ENCODE peak calls at places on chromosomes 6 and 20, in five cellular contexts. A is activated T-cell treated with anti-CD3 and anti-CD28 coated beads, Interleukin-2, amount 50 U/mL, for 72 hours; Y is activated CD4-positive, CD25-positive, alpha-beta regulatory T cell treated with anti-CD3 and anti-CD28 coated beads, Interleukin-2, amount 50 U/mL, for 72 hours; V is NCI-H69; Q is RWPE2. J is an unnamed sample.
A peak's percentile ranks its signal among the peaks of the same experiment; 100 is the strongest.

GRCh38 chr6:78607188-78607587 is 260.2 kb upstream of the IRAK1BP1 start:
- DNase-seq in A (no peak), Y (no peak), V (no peak), Q (no peak), J (no peak)

GRCh38 chr6:34243131-34243771 is 5.6 kb downstream of the SMIM29 start:
- DNase-seq in A (no peak), Y (peak; percentile 28), V (no peak), Q (peak; percentile 61), J (no peak)

GRCh38 chr6:108581237-108581931 is 20.7 kb downstream of the FOXO3 start:
- DNase-seq in A (no peak), Y (no peak), V (peak; percentile 74), Q (no peak), J (peak; percentile 50)

GRCh38 chr6:106145741-106146227 is 59.6 kb downstream of the PRDM1 start:
- DNase-seq in A (peak; percentile 54), Y (no peak), V (peak; percentile 53), Q (no peak), J (peak; percentile 10)

GRCh38 chr6:31752739-31753319 is 9.6 kb upstream of the SAPCD1 start:
- DNase-seq in A (no peak), Y (no peak), V (no peak), Q (no peak), J (no peak)

GRCh38 chr6:21163110-21163837 is 430.3 kb upstream of the SOX4 start:
- DNase-seq in A (no peak), Y (no peak), V (no peak), Q (no peak), J (no peak)

GRCh38 chr6:135087403-135087802 is 32.8 kb upstream of the HBS1L start:
- DNase-seq in A (no peak), Y (no peak), V (peak; percentile 69), Q (no peak), J (no peak)

GRCh38 chr6:13725570-13725969 is 13.9 kb upstream of the RANBP9 start:
- DNase-seq in A (peak; percentile 37), Y (no peak), V (no peak), Q (no peak), J (no peak)

GRCh38 chr20:44731657-44732056 is 14.0 kb upstream of the KCNK15 start:
- DNase-seq in A (no peak), Y (no peak), V (peak; percentile 4), Q (no peak), J (no peak)

GRCh38 chr6:50829898-50830439 is 11.3 kb downstream of the TFAP2B start:
- DNase-seq in A (no peak), Y (no peak), V (peak; percentile 96), Q (no peak), J (no peak)

GRCh38 chr20:41169791-41170351 is 32.5 kb downstream of the PLCG1 start:
- DNase-seq in A (no peak), Y (peak; percentile 23), V (no peak), Q (peak; percentile 83), J (no peak)

GRCh38 chr6:168105813-168106660 is 27.0 kb upstream of the FRMD1 start:
- DNase-seq in A (no peak), Y (no peak), V (peak; percentile 6), Q (peak; percentile 22), J (no peak)

GRCh38 chr6:157952751-157953479 is 28.7 kb upstream of the SYNJ2 start:
- DNase-seq in A (no peak), Y (no peak), V (no peak), Q (no peak), J (no peak)

GRCh38 chr20:23206061-23206460 is 119.9 kb upstream of the CD93 start:
- DNase-seq in A (no peak), Y (no peak), V (no peak), Q (no peak), J (no peak)

GRCh38 chr6:158519761-158520160 is 40.1 kb upstream of the TMEM181 start:
- DNase-seq in A (no peak), Y (no peak), V (no peak), Q (no peak), J (no peak)

GRCh38 chr20:20009784-20010253 is 7.3 kb upstream of the NAA20 start:
- DNase-seq in A (no peak), Y (no peak), V (peak; percentile 78), Q (no peak), J (peak; percentile 94)

GRCh38 chr6:51025082-51025777 is 206.6 kb downstream of the TFAP2B start:
- DNase-seq in A (no peak), Y (no peak), V (no peak), Q (no peak), J (no peak)

GRCh38 chr6:163254341-163254835 is 160.1 kb upstream of the QKI start:
- DNase-seq in A (no peak), Y (no peak), V (no peak), Q (no peak), J (no peak)

GRCh38 chr20:57434390-57434700 is 43.1 kb downstream of the RBM38 start:
- DNase-seq in A (no peak), Y (no peak), V (no peak), Q (peak; percentile 81), J (no peak)

GRCh38 chr6:15340105-15340601 is 94.3 kb downstream of the JARID2 start:
- DNase-seq in A (no peak), Y (no peak), V (no peak), Q (no peak), J (no peak)

GRCh38 chr6:77178821-77179220 is 284.5 kb downstream of the HTR1B start:
- DNase-seq in A (no peak), Y (no peak), V (no peak), Q (no peak), J (no peak)

GRCh38 chr6:26611599-26611998 is 14.8 kb downstream of the ABT1 start:
- DNase-seq in A (no peak), Y (no peak), V (peak; percentile 24), Q (no peak), J (no peak)

GRCh38 chr6:2741756-2742155 is 9.0 kb downstream of the MYLK4 start:
- DNase-seq in A (no peak), Y (no peak), V (no peak), Q (no peak), J (no peak)

GRCh38 chr6:15897063-15897934 is 231.6 kb upstream of the MYLIP start:
- DNase-seq in A (no peak), Y (no peak), V (no peak), Q (no peak), J (no peak)

GRCh38 chr20:10115021-10115420 is 80.2 kb downstream of the ANKEF1 start:
- DNase-seq in A (no peak), Y (no peak), V (no peak), Q (no peak), J (no peak)

GRCh38 chr20:55616367-55616766 is 389.0 kb downstream of the CBLN4 start:
- DNase-seq in A (no peak), Y (no peak), V (no peak), Q (no peak), J (no peak)